ENCODE peak calls at places on chromosomes 13 and 19, in eight cellular contexts. F, H, V, L, J, C, U and Y are unnamed samples.

GRCh38 chr19:58261968-58262921 is 16.5 kb upstream of the ZNF8 start:
- DNase-seq in H (no peak), V (no peak), C (no peak), L (no peak), F (no peak), U (peak; percentile 43), J (no peak), Y (no peak)

GRCh38 chr13:33139186-33139585 is 123.0 kb downstream of the KL start:
- DNase-seq in U (no peak), C (no peak), V (peak; percentile 78), J (no peak), L (no peak), F (no peak), H (peak; percentile 70), Y (no peak)

GRCh38 chr13:98478134-98479129 is 98.5 kb downstream of the STK24 start:
- DNase-seq in L (no peak), H (no peak), C (no peak), U (peak; percentile 74), F (no peak), V (no peak), J (peak; percentile 56), Y (no peak)

GRCh38 chr19:31902821-31903220 is 442.6 kb upstream of the ZNF507 start:
- DNase-seq in V (no peak), L (no peak), U (no peak), J (no peak), C (no peak), F (no peak), H (no peak), Y (no peak)

GRCh38 chr13:48975101-48975925 is at the start of gene FNDC3A:
- DNase-seq in H (peak; percentile 83), J (peak; percentile 94), F (no peak), V (peak; percentile 68), L (peak; percentile 94), C (no peak), U (peak; percentile 89), Y (no peak)

GRCh38 chr19:54319049-54319448 is 6.1 kb upstream of the LILRA5 start:
- DNase-seq in J (no peak), V (no peak), H (no peak), F (no peak), C (no peak), L (no peak), U (no peak), Y (no peak)

GRCh38 chr19:36182612-36183454 is 30.6 kb upstream of the COX7A1 start:
- DNase-seq in U (peak; percentile 84), C (no peak), L (no peak), F (no peak), H (no peak), J (no peak), V (no peak), Y (no peak)

GRCh38 chr13:19153782-19154450 is 27.7 kb downstream of the TUBA3C start:
- DNase-seq in L (no peak), F (no peak), C (no peak), U (no peak), H (no peak), V (no peak), J (peak; percentile 50), Y (no peak)

GRCh38 chr19:40803857-40804782 is 5.1 kb downstream of the EGLN2 start:
- DNase-seq in F (no peak), J (no peak), H (peak; percentile 64), L (no peak), V (no peak), U (peak; percentile 56), C (no peak), Y (no peak)

GRCh38 chr13:113898391-113898790 is 34.5 kb upstream of the GAS6 start:
- DNase-seq in F (no peak), L (peak; percentile 69), U (no peak), V (no peak), J (no peak), C (no peak), H (no peak), Y (no peak)

GRCh38 chr13:75705395-75705794 is 69.3 kb downstream of the LMO7 start:
- DNase-seq in V (no peak), H (no peak), C (no peak), F (peak; percentile 78), U (no peak), J (no peak), L (no peak), Y (no peak)

GRCh38 chr13:106384516-106384915 is 150.9 kb downstream of the EFNB2 start:
- DNase-seq in V (no peak), J (no peak), L (no peak), C (no peak), U (peak; percentile 26), F (no peak), H (no peak), Y (no peak)

GRCh38 chr19:51688665-51689571 is 4.2 kb upstream of the SPACA6 start:
- DNase-seq in L (peak; percentile 99), V (peak; percentile 88), F (no peak), C (peak; percentile 86), U (peak; percentile 83), H (peak; percentile 92), J (peak; percentile 90), Y (peak; percentile 96)

GRCh38 chr13:63092461-63092860 is 1676.8 kb upstream of the PCDH20 start:
- DNase-seq in F (no peak), L (no peak), C (no peak), U (no peak), V (no peak), J (no peak), H (no peak), Y (no peak)

GRCh38 chr13:73715114-73715909 is 418.9 kb downstream of the KLF12 start:
- DNase-seq in U (no peak), J (no peak), V (no peak), L (no peak), F (no peak), C (no peak), H (no peak), Y (no peak)

GRCh38 chr19:18539372-18539771 is 4.0 kb downstream of the FKBP8 start:
- DNase-seq in C (no peak), L (no peak), F (no peak), H (no peak), U (no peak), J (no peak), V (no peak), Y (no peak)

GRCh38 chr13:113654591-113655357 is 3.2 kb downstream of the ATP4B start:
- DNase-seq in C (peak; percentile 54), J (no peak), H (peak; percentile 13), U (no peak), L (no peak), V (no peak), F (no peak), Y (peak; percentile 85)

GRCh38 chr19:28705008-28705407 is 507.9 kb downstream of the UQCRFS1 start:
- DNase-seq in H (no peak), V (no peak), C (no peak), J (no peak), F (peak; percentile 27), U (peak; percentile 52), L (no peak), Y (no peak)

GRCh38 chr19:51572908-51573307 is 1.8 kb downstream of the ZNF175 start:
- DNase-seq in C (no peak), L (no peak), U (no peak), J (no peak), F (no peak), V (no peak), H (no peak), Y (no peak)

GRCh38 chr19:41366089-41366488 is 2.1 kb upstream of the B9D2 start:
- DNase-seq in C (no peak), J (no peak), L (no peak), V (no peak), F (no peak), H (no peak), U (peak; percentile 67), Y (no peak)

GRCh38 chr19:3365447-3366103 is 808 bp upstream of the NFIC start:
- DNase-seq in F (no peak), L (peak; percentile 82), U (no peak), H (peak; percentile 75), V (peak; percentile 89), J (peak; percentile 82), C (no peak), Y (no peak)

GRCh38 chr13:79228972-79229371 is 177.1 kb downstream of the RBM26 start:
- DNase-seq in V (no peak), L (no peak), U (no peak), H (no peak), J (no peak), C (no peak), F (no peak), Y (no peak)

DNA sequence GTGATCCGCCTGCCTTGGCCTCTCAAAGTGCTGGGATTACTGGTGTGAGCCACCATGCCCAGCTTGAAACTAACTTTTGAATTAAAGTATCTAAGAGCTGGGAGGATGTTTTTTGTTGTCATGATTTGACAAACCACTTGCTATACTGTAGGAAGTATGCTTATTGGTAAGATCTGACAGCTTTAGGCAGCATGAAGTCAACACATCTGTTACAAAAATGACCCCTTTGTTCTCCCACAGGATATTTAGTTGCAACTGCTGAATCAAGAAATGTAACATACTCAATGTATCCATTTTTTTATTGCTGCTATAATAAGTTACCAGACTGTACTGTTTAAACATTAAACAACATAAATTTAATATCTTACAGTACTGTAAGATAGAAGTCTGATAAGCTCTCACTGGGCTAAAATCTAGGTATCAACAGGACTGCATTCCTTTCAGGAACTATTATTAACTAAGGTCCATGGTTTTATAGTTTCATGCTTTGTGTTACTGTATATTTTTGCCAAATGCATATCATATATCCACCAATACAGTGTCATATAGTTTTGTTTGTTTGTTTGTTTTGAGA is 22.8 kb upstream of the LRP3 start:
- DNase-seq in J (no peak), C (no peak), L (no peak), H (no peak), V (no peak), U (no peak), F (no peak), Y (no peak)
- TF ChIP-seq CTCF in J (no peak), C (no peak), L (no peak), H (no peak), V (no peak), U (no peak), F (no peak), Y (no peak)

GRCh38 chr19:1465191-1466016 is 13.6 kb downstream of the C19orf25 start:
- DNase-seq in V (no peak), F (no peak), H (no peak), C (no peak), L (no peak), U (peak; percentile 78), J (no peak), Y (no peak)
- TF ChIP-seq CTCF in V (no peak), F (no peak), H (peak; percentile 70), C (peak; percentile 55), L (no peak), U (peak; percentile 40), J (no peak), Y (peak; percentile 71)

GRCh38 chr19:10095622-10095947 is 6.9 kb downstream of the ANGPTL6 start:
- DNase-seq in J (no peak), L (no peak), H (no peak), F (no peak), U (no peak), V (no peak), C (no peak), Y (no peak)
- TF ChIP-seq CTCF in J (no peak), L (no peak), H (no peak), F (no peak), U (no peak), V (no peak), C (no peak), Y (no peak)

DNA sequence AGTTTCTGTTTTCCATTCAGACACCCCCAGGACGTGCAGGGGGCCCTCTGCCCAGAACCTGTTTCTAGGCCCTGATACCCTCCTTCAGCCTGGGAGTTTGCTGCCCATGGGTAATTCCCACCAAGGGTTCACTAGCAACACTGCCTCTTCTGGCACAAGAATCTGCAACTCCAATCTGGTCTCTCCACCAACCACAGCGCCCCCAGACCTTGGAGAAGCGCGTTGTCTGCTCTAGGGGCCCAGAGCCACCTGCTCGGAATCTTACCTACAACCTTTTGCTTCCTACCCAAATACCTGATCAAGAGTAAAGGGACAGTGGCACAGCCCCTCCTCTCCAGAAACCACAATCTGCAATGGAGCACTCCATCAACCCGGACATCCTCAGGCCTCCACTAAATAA is 763 bp downstream of the ZNF180 start:
- DNase-seq in V (no peak), L (no peak), U (peak; percentile 66), F (no peak), H (no peak), J (no peak), C (no peak), Y (no peak)
- TF ChIP-seq CTCF in V (no peak), L (no peak), U (peak; percentile 39), F (no peak), H (no peak), J (no peak), C (no peak), Y (no peak)